ENCODE peak calls at places on chromosomes 7 and 10, in ten cellular contexts. E is astrocyte of the spinal cord; H is stimulated activated CD8-positive, alpha-beta memory T cell treated with anti-CD3 and anti-CD28 coated beads, Interleukin-12 subunit alpha, Interleukin-12 subunit beta, amount 100 ng/mL, for 4 hours; R is GM12878; M is stimulated activated CD4-positive, alpha-beta T cell treated with anti-CD3 and anti-CD28 coated beads, Interleukin-4, amount 100 ng/mL, for 4 hours; W is fibroblast of gingiva; U is glutamatergic neuron; P is effector CD4-positive, alpha-beta T cell; Y is nephron progenitor cell; N is pons. D is an unnamed sample.

GRCh38 chr7:5797716-5798115 is 16.3 kb upstream of the RNF216 start:
- DNase-seq in E (no peak), H (no peak), R (no peak), M (no peak), W (no peak), U (no peak), P (no peak), Y (no peak), N (no peak), D (no peak)

GRCh38 chr7:157384301-157384700 is 47.5 kb downstream of the DNAJB6 start:
- DNase-seq in E (peak), H (no peak), R (no peak), M (no peak), W (no peak), U (no peak), P (no peak), Y (no peak), N (no peak), D (no peak)

GRCh38 chr10:130362308-130362761 is 226.1 kb downstream of the GLRX3 start:
- DNase-seq in E (no peak), H (no peak), R (no peak), M (no peak), W (no peak), U (no peak), P (no peak), Y (peak), N (no peak), D (no peak)

GRCh38 chr10:111801841-111802240 is 381.7 kb downstream of the GPAM start:
- DNase-seq in E (no peak), H (no peak), R (no peak), M (no peak), W (no peak), U (no peak), P (no peak), Y (no peak), N (no peak), D (no peak)

GRCh38 chr7:116687801-116688201 is 15.8 kb downstream of the MET start:
- DNase-seq in E (peak), H (no peak), R (no peak), M (no peak), W (peak), U (no peak), P (no peak), Y (no peak), N (no peak), D (no peak)

GRCh38 chr7:1200045-1200444 is 32.6 kb upstream of the UNCX start:
- DNase-seq in E (peak), H (no peak), R (no peak), M (no peak), W (no peak), U (no peak), P (no peak), Y (no peak), N (no peak), D (no peak)

GRCh38 chr7:55469271-55469681 is 103.0 kb downstream of the VOPP1 start:
- DNase-seq in E (no peak), H (no peak), R (no peak), M (no peak), W (no peak), U (no peak), P (peak), Y (no peak), N (peak), D (no peak)

GRCh38 chr10:30435068-30435422 is 1.1 kb downstream of the MAP3K8 start:
- DNase-seq in E (no peak), H (no peak), R (no peak), M (no peak), W (peak), U (no peak), P (no peak), Y (no peak), N (no peak), D (no peak)

GRCh38 chr10:61633665-61634064 is 29.1 kb upstream of the CABCOCO1 start:
- DNase-seq in E (peak), H (no peak), R (no peak), M (no peak), W (peak), U (no peak), P (no peak), Y (no peak), N (no peak), D (no peak)

GRCh38 chr10:98898987-98899386 is 336.7 kb downstream of the HPSE2 start:
- DNase-seq in E (no peak), H (no peak), R (no peak), M (no peak), W (no peak), U (no peak), P (no peak), Y (no peak), N (no peak), D (no peak)

GRCh38 chr7:39659356-39660013 is 36.1 kb downstream of the RALA start:
- DNase-seq in E (no peak), H (no peak), R (no peak), M (no peak), W (no peak), U (no peak), P (no peak), Y (no peak), N (no peak), D (no peak)